ENCODE peak calls at places on chromosomes 16 and 17, in six cellular contexts. H, C, I, R, A and Z are unnamed samples. For H3K27me3, the result is how much of the 10 kb centered on the place peaks cover.

GRCh38 chr16:4184038-4184702 is 57.7 kb downstream of the SRL start:
- DNase-seq in H (peak), C (no peak), I (no peak), R (no peak), A (no peak), Z (peak)

GRCh38 chr16:11871193-11871592 is 19.9 kb upstream of the RSL1D1 start:
- DNase-seq in H (no peak), C (no peak), I (no peak), R (peak), A (no peak), Z (peak)

GRCh38 chr17:75909051-75909811 is 4.5 kb upstream of the MRPL38 start:
- DNase-seq in H (no peak), C (no peak), I (peak), R (no peak), A (peak), Z (no peak)

GRCh38 chr17:37553357-37553966 is 55.8 kb downstream of the SYNRG start:
- DNase-seq in H (no peak), C (no peak), I (no peak), R (no peak), A (no peak), Z (no peak)

GRCh38 chr17:41775394-41776226 is 10.9 kb downstream of the JUP start:
- DNase-seq in H (no peak), C (no peak), I (no peak), R (no peak), A (no peak), Z (peak)

GRCh38 chr16:11715246-11715947 is 27.3 kb downstream of the TXNDC11 start:
- DNase-seq in H (no peak), C (no peak), I (no peak), R (no peak), A (no peak), Z (no peak)

GRCh38 chr16:278863-279366 is 1.5 kb upstream of the ARHGDIG start:
- DNase-seq in H (no peak), C (no peak), I (peak), R (peak), A (peak), Z (no peak)

GRCh38 chr17:60720763-60721531 is 43.3 kb downstream of the BCAS3 start:
- DNase-seq in H (no peak), C (no peak), I (no peak), R (peak), A (peak), Z (peak)

GRCh38 chr17:60971515-60972369 is 294.1 kb downstream of the BCAS3 start:
- DNase-seq in H (no peak), C (no peak), I (peak), R (peak), A (peak), Z (peak)

GRCh38 chr17:80365983-80366382 is 49.0 kb upstream of the ENDOV start:
- DNase-seq in H (no peak), C (peak), I (no peak), R (no peak), A (no peak), Z (no peak)

GRCh38 chr17:45224671-45225050 is 3.0 kb downstream of the FMNL1 start:
- DNase-seq in H (no peak), C (no peak), I (no peak), R (no peak), A (no peak), Z (peak)
- H3K27me3 ChIP-seq in H (under half), C (under half), I (under half), R (under half), A (under half), Z (under half)

GRCh38 chr17:34314279-34314678 is 5.0 kb upstream of the CCL8 start:
- DNase-seq in H (no peak), C (peak), I (no peak), R (no peak), A (no peak), Z (no peak)
- H3K4me3 ChIP-seq in H (no peak), C (no peak), I (no peak), R (no peak), A (no peak), Z (no peak)

GRCh38 chr17:29007456-29008455 is 1.9 kb upstream of the SEZ6 start:
- DNase-seq in H (no peak), C (no peak), I (no peak), R (peak), A (no peak), Z (peak)

GRCh38 chr17:29010129-29010528 is 4.3 kb upstream of the SEZ6 start:
- DNase-seq in H (no peak), C (no peak), I (no peak), R (no peak), A (no peak), Z (peak)

GRCh38 chr17:29012535-29012934 is 6.7 kb upstream of the SEZ6 start:
- DNase-seq in H (no peak), C (no peak), I (no peak), R (no peak), A (no peak), Z (no peak)

GRCh38 chr17:29008591-29008990 is 2.8 kb upstream of the SEZ6 start:
- DNase-seq in H (no peak), C (no peak), I (no peak), R (no peak), A (no peak), Z (no peak)

GRCh38 chr17:29010586-29010985 is 4.8 kb upstream of the SEZ6 start:
- DNase-seq in H (no peak), C (no peak), I (no peak), R (no peak), A (no peak), Z (peak)
- H3K27me3 ChIP-seq in H (under half), C (under half), I (under half), R (under half), A (under half), Z (under half)

DNA sequence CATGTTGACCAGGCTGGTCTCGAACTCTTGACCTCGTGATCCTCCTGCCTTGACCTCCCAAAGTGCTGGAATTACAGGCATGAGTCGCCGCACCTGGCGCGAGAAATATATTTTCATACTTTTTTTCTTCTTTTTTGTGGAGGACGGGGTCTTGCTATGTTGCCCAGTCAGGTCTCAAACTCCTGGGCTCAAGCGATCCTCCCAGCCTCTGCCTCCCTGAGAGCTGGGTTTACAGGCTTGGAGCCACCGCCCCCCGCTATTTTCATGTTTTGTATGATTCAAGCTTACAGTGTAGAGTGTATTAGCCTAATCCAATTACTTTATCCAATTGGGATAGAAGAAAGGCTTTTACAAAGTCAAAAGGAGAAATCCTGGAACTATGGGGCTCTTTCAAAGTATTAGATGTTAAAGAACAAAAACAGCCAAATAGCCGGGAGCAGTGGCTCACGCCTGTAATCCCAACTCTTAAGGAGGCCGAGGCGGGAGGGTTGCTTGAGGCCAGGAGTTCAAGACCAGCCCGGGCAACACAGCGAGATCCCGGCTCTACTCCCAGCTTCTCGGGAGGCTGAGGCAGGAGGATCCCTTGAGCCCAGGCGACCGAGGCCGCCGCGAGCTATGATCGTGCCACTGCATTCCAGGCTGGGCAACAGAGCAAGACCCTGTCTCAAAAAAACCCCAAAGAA is 1.4 kb upstream of the MAP1LC3B start:
- DNase-seq in H (no peak), C (peak), I (no peak), R (no peak), A (no peak), Z (no peak)
- H3K4me3 ChIP-seq in H (no peak), C (no peak), I (no peak), R (no peak), A (no peak), Z (peak)

GRCh38 chr16:78584213-78584860 is 484.9 kb downstream of the WWOX start:
- DNase-seq in H (no peak), C (no peak), I (no peak), R (no peak), A (no peak), Z (no peak)
- H3K27me3 ChIP-seq in H (under half), C (under half), I (under half), R (under half), A (under half), Z (under half)

GRCh38 chr17:50148226-50149098 is 2.0 kb downstream of the PPP1R9B start:
- DNase-seq in H (no peak), C (no peak), I (peak), R (peak), A (peak), Z (peak)

GRCh38 chr17:50149099-50149424 is 1.4 kb downstream of the PPP1R9B start:
- DNase-seq in H (no peak), C (no peak), I (no peak), R (no peak), A (no peak), Z (no peak)

GRCh38 chr17:50146927-50147640 is 3.4 kb downstream of the PPP1R9B start:
- DNase-seq in H (no peak), C (no peak), I (no peak), R (no peak), A (no peak), Z (peak)

GRCh38 chr17:50146230-50146926 is 4.1 kb downstream of the PPP1R9B start:
- DNase-seq in H (no peak), C (no peak), I (no peak), R (no peak), A (peak), Z (peak)

GRCh38 chr17:50147841-50148225 is 2.6 kb downstream of the PPP1R9B start:
- DNase-seq in H (no peak), C (no peak), I (no peak), R (no peak), A (peak), Z (peak)
- H3K4me3 ChIP-seq in H (peak), C (peak), I (peak), R (peak), A (no peak), Z (no peak)

GRCh38 chr17:12095522-12095921 is 74.8 kb downstream of the MAP2K4 start:
- DNase-seq in H (no peak), C (no peak), I (no peak), R (no peak), A (no peak), Z (no peak)
- H3K27me3 ChIP-seq in H (under half), C (under half), I (under half), R (under half), A (under half), Z (under half)